ENCODE peak calls at places on chromosomes 6 and 20, in four cellular contexts. V is A549, L is DND-41, C is cardiac muscle cell. F is an unnamed sample. For H3K4me1, the result is how much of the 10 kb centered on the place peaks cover.

GRCh38 chr6:6131492-6132109 is 124.9 kb upstream of the NRN1 start:
- DNase-seq in C (no peak), V (peak), L (peak), F (peak)

GRCh38 chr6:40477246-40478126 is 109.7 kb downstream of the LRFN2 start:
- DNase-seq in C (no peak), V (no peak), L (peak), F (no peak)

GRCh38 chr6:130306377-130306776 is 59.4 kb upstream of the TMEM200A start:
- DNase-seq in L (no peak), V (no peak), C (no peak), F (no peak)

GRCh38 chr6:76697585-76697984 is 625.1 kb upstream of the IMPG1 start:
- DNase-seq in V (no peak), L (no peak), C (peak), F (no peak)

GRCh38 chr6:12328701-12329100 is 38.5 kb downstream of the EDN1 start:
- DNase-seq in C (no peak), V (no peak), L (no peak), F (no peak)

GRCh38 chr6:84304881-84305280 is 77.4 kb upstream of the CEP162 start:
- DNase-seq in C (no peak), L (no peak), V (no peak), F (no peak)

GRCh38 chr6:76230711-76231110 is 158.2 kb upstream of the IMPG1 start:
- DNase-seq in C (no peak), L (no peak), V (no peak), F (no peak)

GRCh38 chr6:15677822-15678221 is 15.0 kb upstream of the DTNBP1 start:
- DNase-seq in C (no peak), V (no peak), L (no peak), F (no peak)

GRCh38 chr20:13243826-13244376 is 22.8 kb downstream of the ISM1 start:
- DNase-seq in L (no peak), C (no peak), V (peak), F (no peak)

GRCh38 chr20:58570181-58570859 is 55.1 kb upstream of the APCDD1L start:
- DNase-seq in L (no peak), V (no peak), C (peak), F (no peak)

GRCh38 chr20:24994470-24995368 is 2.2 kb upstream of the APMAP start:
- DNase-seq in L (peak), C (peak), V (peak), F (peak)

GRCh38 chr20:53678315-53678989 is 84.8 kb upstream of the ZNF217 start:
- DNase-seq in L (no peak), C (peak), V (no peak), F (no peak)

GRCh38 chr6:144234935-144235334 is 50.2 kb upstream of the UTRN start:
- DNase-seq in C (no peak), V (no peak), L (no peak), F (no peak)

GRCh38 chr6:166176106-166176505 is 8.5 kb upstream of the TBXT start:
- DNase-seq in V (no peak), C (no peak), L (no peak), F (no peak)

GRCh38 chr20:53921443-53921973 is 148.9 kb downstream of the BCAS1 start:
- DNase-seq in V (no peak), L (no peak), C (no peak), F (no peak)

GRCh38 chr6:83914953-83915352 is 55.5 kb downstream of the CYB5R4 start:
- DNase-seq in L (no peak), C (peak), V (no peak), F (no peak)

GRCh38 chr6:112990971-112991370 is 643.8 kb downstream of the RFPL4B start:
- DNase-seq in C (no peak), V (no peak), L (no peak), F (no peak)

GRCh38 chr6:114119056-114119455 is 148.1 kb upstream of the HDAC2 start:
- DNase-seq in L (no peak), V (no peak), C (no peak), F (no peak)

GRCh38 chr6:153958860-153959259 is 80.2 kb upstream of the OPRM1 start:
- DNase-seq in L (no peak), V (no peak), C (no peak), F (no peak)

GRCh38 chr6:99588618-99589289 is 17.9 kb upstream of the PRDM13 start:
- DNase-seq in C (peak), V (peak), L (peak), F (no peak)

GRCh38 chr6:135372758-135373157 is 124.8 kb downstream of the AHI1 start:
- DNase-seq in L (no peak), C (no peak), V (no peak), F (no peak)

GRCh38 chr6:89522778-89523177 is 89.8 kb downstream of the ANKRD6 start:
- DNase-seq in V (no peak), C (no peak), L (no peak), F (no peak)

GRCh38 chr6:151610336-151610735 is 116.5 kb downstream of the CCDC170 start:
- DNase-seq in C (no peak), L (no peak), V (no peak), F (no peak)

GRCh38 chr20:10634190-10634589 is 39.6 kb downstream of the JAG1 start:
- DNase-seq in C (no peak), V (no peak), L (no peak), F (peak)

GRCh38 chr20:14566505-14566904 is 229.1 kb upstream of the FLRT3 start:
- DNase-seq in C (peak), L (no peak), V (no peak), F (no peak)

GRCh38 chr20:49948809-49949507 is 12.8 kb downstream of the RNF114 start:
- DNase-seq in V (no peak), C (peak), L (no peak), F (no peak)

GRCh38 chr6:16316741-16317251 is 78.4 kb downstream of the GMPR start:
- DNase-seq in C (peak), L (peak), V (peak), F (peak)

GRCh38 chr20:5400164-5400762 is 83.5 kb upstream of the PROKR2 start:
- DNase-seq in V (no peak), C (peak), L (peak), F (peak)

GRCh38 chr6:101396552-101397173 is 3.2 kb downstream of the GRIK2 start:
- DNase-seq in V (no peak), C (peak), L (peak), F (peak)

GRCh38 chr6:136677822-136678221 is 114.5 kb downstream of the MAP3K5 start:
- DNase-seq in V (no peak), C (no peak), L (no peak), F (no peak)

GRCh38 chr20:47677314-47678129 is 107.8 kb downstream of the SULF2 start:
- DNase-seq in C (peak), V (peak), L (peak), F (peak)

GRCh38 chr20:24364464-24364863 is 105.0 kb upstream of the SYNDIG1 start:
- DNase-seq in V (no peak), C (no peak), L (no peak), F (no peak)

GRCh38 chr6:106256201-106256968 is 69.2 kb downstream of the ATG5 start:
- DNase-seq in C (no peak), L (no peak), V (no peak), F (no peak)
- H3K4me1 ChIP-seq in C (under half), L (under half), V (half or more), F (under half)

DNA sequence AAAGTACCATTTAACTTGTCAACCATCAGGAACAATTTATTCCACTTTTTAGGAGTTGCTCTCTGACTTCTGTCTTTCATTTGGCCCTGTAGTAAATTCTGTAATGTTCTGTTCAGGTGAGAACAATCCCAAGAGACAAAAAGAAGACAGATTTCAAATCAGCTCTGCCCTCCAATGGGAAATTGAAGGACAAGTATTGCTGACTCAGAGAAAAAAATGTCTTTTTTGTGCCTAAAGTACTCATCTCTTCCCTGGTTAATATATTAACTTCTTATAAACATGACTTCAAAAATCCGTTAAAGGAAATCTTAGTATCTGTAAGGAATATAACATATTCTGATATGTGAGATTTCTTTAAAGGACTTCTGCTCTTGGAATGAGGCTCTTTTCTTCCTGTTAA is 38.6 kb upstream of the SCGN start:
- DNase-seq in C (no peak), L (no peak), V (no peak), F (no peak)
- H3K4me1 ChIP-seq in C (under half), L (under half), V (under half), F (under half)

GRCh38 chr6:42316981-42317380 is 99.3 kb upstream of the MRPS10 start:
- DNase-seq in L (no peak), C (no peak), V (no peak), F (no peak)

GRCh38 chr6:42320762-42321161 is 103.1 kb upstream of the MRPS10 start:
- DNase-seq in V (no peak), L (no peak), C (peak), F (no peak)

GRCh38 chr6:42315991-42316378 is 98.3 kb upstream of the MRPS10 start:
- DNase-seq in L (no peak), C (peak), V (peak), F (no peak)

GRCh38 chr6:42316390-42316970 is 98.8 kb upstream of the MRPS10 start:
- DNase-seq in C (peak), L (no peak), V (no peak), F (no peak)

DNA sequence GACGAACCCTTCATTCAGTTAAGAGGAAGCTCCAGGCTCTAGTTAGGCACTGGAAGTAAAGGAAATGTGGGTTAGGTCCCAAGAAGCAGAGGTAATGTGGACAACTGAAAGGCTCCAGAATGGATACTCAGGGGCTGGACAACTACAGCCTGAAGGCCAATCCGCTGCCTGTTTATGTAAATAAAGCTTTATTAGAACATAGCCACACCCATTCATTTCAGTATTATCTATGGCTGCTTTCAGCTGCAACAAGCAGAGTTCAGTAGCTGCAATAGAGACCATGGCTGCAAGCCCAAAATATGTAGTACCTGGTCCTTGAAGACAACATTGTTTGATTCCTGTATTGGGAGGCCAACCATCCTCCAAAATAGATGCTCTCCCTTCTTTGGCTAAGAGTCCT is 100.8 kb upstream of the MRPS10 start:
- DNase-seq in C (no peak), L (no peak), V (no peak), F (no peak)
- H3K4me1 ChIP-seq in C (under half), L (under half), V (under half), F (under half)

DNA sequence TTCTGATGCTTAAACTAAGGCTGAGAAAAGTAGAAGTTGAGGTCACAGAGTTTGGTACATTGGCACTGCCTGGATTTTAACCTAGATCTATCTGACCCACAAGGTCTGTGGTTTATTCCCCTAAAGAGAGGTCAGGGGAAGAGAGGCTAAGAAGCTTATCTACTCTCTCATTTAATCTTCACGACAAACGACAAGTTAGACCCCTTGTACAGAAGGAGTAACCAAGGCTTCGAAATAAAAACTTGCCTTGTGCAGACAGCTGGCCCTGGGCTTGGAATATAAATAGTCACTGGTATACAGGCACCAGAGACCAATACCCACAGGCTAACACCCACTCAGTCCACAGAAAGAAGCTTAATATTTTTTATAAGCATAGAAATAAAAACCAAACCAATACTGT is 41.3 kb downstream of the HNF4A start:
- DNase-seq in L (no peak), V (no peak), C (no peak), F (no peak)
- H3K4me1 ChIP-seq in L (under half), V (half or more), C (under half), F (under half)